ENCODE peak calls at places on chromosome 12, in ten cellular contexts. B is ovary, H is endothelial cell of umbilical vein, F is stomach, A is heart left ventricle, L is gastrocnemius medialis, Q is prostate gland, M is sigmoid colon, O is body of pancreas, S is spleen. G is an unnamed sample.
A peak's percentile ranks its signal among the peaks of the same experiment; 100 is the strongest.

GRCh38 chr12:26798013-26798412 is 35.0 kb downstream of the ITPR2 start:
- DNase-seq in B (no peak), H (no peak), F (no peak), A (no peak), L (no peak), Q (no peak), M (no peak), O (no peak), S (no peak), G (peak; percentile 19)

GRCh38 chr12:28114488-28114887 is 75.8 kb upstream of the CCDC91 start:
- DNase-seq in B (no peak), H (no peak), F (no peak), A (no peak), L (no peak), Q (no peak), M (no peak), O (no peak), S (no peak), G (no peak)

GRCh38 chr12:107435520-107435919 is 250.1 kb upstream of the PWP1 start:
- DNase-seq in B (no peak), H (peak; percentile 4), F (no peak), A (no peak), L (no peak), Q (no peak), M (no peak), O (no peak), S (no peak), G (no peak)

GRCh38 chr12:4962539-4963486 is 53.1 kb downstream of the KCNA1 start:
- DNase-seq in B (no peak), H (no peak), F (no peak), A (no peak), L (no peak), Q (no peak), M (no peak), O (no peak), S (no peak), G (no peak)

GRCh38 chr12:92297932-92298681 is 152.5 kb upstream of the BTG1 start:
- DNase-seq in B (no peak), H (no peak), F (no peak), A (no peak), L (peak; percentile 17), Q (no peak), M (no peak), O (peak; percentile 19), S (no peak), G (no peak)

GRCh38 chr12:15982471-15982870 is 71.3 kb downstream of the DERA start:
- DNase-seq in B (no peak), H (peak; percentile 63), F (no peak), A (no peak), L (no peak), Q (no peak), M (no peak), O (no peak), S (no peak), G (no peak)

GRCh38 chr12:65495233-65495632 is 216.8 kb downstream of the MSRB3 start:
- DNase-seq in B (no peak), H (no peak), F (no peak), A (no peak), L (no peak), Q (no peak), M (no peak), O (no peak), S (no peak), G (no peak)

GRCh38 chr12:56872366-56872765 is 61.8 kb downstream of the SDR9C7 start:
- DNase-seq in B (no peak), H (no peak), F (no peak), A (no peak), L (no peak), Q (no peak), M (no peak), O (no peak), S (no peak), G (no peak)

DNA sequence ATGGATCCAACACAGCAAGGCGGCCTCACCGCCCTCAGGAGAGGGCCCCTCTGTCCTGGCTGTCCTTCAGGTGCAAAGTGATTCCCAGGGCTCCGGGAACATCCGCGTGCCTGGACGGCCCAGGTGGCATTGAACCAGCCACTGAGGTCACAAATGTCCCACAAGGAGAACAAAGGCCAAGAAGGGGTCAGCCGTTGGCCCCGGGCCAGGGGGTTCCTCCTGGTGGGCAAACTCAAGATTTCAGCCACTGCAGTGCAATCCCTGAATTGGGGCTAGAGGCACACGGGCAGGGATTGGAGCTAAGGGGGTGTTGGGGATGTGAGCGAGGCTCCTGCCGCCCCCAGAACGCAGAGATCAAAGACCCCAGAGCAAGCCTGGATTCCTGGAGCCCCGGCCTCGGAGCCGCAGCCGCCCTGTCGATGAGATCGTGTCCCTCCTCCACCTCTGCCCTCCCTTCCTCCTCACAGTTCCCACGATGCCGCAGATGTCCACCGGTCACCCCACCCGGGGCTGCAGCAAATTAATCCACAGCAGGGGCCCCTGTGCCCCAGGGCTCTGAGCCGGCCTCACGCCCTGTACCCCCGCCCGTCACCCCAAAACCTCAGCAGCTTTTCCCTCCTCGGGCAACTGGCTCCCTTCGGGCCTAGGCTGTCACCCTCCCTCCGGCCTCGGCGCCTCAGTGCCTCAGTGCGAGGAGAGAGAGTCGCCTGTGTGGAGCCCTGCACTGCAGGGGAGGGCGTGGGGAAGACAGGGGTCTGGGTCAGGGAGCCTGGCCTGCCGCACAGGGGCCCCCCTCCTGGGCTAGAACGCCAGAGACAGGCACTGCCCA is 56.7 kb upstream of the GALNT9 start:
- DNase-seq in B (no peak), H (no peak), F (no peak), A (no peak), L (no peak), Q (no peak), M (peak; percentile 47), O (no peak), S (peak; percentile 65), G (no peak)
- TF ChIP-seq CTCF in B (no peak), H (no peak), F (no peak), A (no peak), L (no peak), Q (no peak), M (no peak), O (no peak), S (no peak), G (no peak)

GRCh38 chr12:14557966-14558365 is 9.7 kb downstream of the PLBD1 start:
- DNase-seq in B (no peak), H (no peak), F (no peak), A (no peak), L (no peak), Q (no peak), M (no peak), O (no peak), S (no peak), G (no peak)

GRCh38 chr12:14558377-14559051 is 9.2 kb downstream of the PLBD1 start:
- DNase-seq in B (no peak), H (no peak), F (no peak), A (no peak), L (no peak), Q (no peak), M (no peak), O (no peak), S (no peak), G (no peak)

GRCh38 chr12:14548609-14549008 is 19.1 kb downstream of the PLBD1 start:
- DNase-seq in B (no peak), H (no peak), F (no peak), A (no peak), L (no peak), Q (no peak), M (no peak), O (no peak), S (no peak), G (no peak)

DNA sequence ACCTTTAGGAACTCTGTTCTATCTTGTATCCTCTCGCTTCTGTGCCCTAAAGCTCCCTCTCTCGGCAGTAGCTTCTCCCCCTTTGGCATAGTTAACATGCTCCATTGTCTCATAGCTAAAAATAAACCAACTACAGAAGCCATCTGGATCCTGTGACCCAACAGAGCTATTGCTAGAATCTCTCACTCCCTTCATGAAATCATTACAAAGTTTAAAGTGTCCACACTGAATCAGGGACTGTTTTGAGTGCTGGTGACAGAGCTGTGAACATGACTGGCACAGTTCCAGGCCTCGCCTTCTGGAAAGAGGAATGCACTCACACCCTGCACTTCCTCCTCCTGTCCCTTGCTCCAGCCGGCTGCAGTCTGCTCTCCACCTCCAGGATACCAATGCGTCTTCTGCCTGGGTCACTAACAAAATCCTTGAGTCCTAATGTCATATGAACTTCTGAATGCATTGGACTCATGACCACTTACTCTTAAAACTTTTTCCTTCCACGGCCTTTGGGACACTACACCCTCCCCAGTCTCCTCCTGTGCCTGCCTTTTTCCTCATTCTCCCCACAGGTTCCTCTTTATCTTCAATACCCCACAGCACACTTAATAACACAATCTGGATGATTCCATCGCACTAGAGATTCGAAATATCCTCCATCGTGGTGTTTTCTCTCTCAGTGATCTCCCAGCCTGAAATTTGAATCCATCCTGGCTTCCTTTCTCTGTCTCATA is 13.2 kb downstream of the PLBD1 start:
- DNase-seq in B (no peak), H (no peak), F (peak; percentile 92), A (peak; percentile 88), L (peak; percentile 82), Q (peak; percentile 73), M (peak; percentile 87), O (peak; percentile 90), S (peak; percentile 84), G (peak; percentile 96)
- TF ChIP-seq POLR2A in B (no peak), H (no peak), F (no peak), A (no peak), L (no peak), Q (no peak), M (no peak), O (no peak), S (no peak), G (no peak)

GRCh38 chr12:53499261-53500118 is at the start of gene MAP3K12:
- DNase-seq in B (peak; percentile 81), H (peak; percentile 46), F (peak; percentile 48), A (peak; percentile 77), L (peak; percentile 56), Q (no peak), M (peak; percentile 89), O (peak; percentile 48), S (peak; percentile 92), G (peak; percentile 62)
- TF ChIP-seq CTCF in B (no peak), H (no peak), F (no peak), A (no peak), L (no peak), Q (no peak), M (no peak), O (no peak), S (no peak), G (no peak)

GRCh38 chr12:89350260-89350659 is 2.0 kb downstream of the DUSP6 start:
- DNase-seq in B (no peak), H (peak; percentile 25), F (no peak), A (no peak), L (no peak), Q (no peak), M (no peak), O (no peak), S (no peak), G (no peak)

GRCh38 chr12:89352242-89352491 is 134 bp downstream of the DUSP6 start:
- DNase-seq in B (no peak), H (no peak), F (no peak), A (no peak), L (no peak), Q (no peak), M (no peak), O (no peak), S (no peak), G (no peak)

GRCh38 chr12:89351489-89352241 is 636 bp downstream of the DUSP6 start:
- DNase-seq in B (peak; percentile 48), H (no peak), F (peak; percentile 47), A (peak; percentile 29), L (no peak), Q (peak; percentile 13), M (peak; percentile 71), O (peak; percentile 54), S (peak; percentile 93), G (peak; percentile 70)

GRCh38 chr12:89349814-89350213 is 2.5 kb downstream of the DUSP6 start:
- DNase-seq in B (no peak), H (peak; percentile 76), F (no peak), A (peak; percentile 60), L (no peak), Q (peak; percentile 53), M (peak; percentile 78), O (peak; percentile 57), S (no peak), G (peak; percentile 18)

DNA sequence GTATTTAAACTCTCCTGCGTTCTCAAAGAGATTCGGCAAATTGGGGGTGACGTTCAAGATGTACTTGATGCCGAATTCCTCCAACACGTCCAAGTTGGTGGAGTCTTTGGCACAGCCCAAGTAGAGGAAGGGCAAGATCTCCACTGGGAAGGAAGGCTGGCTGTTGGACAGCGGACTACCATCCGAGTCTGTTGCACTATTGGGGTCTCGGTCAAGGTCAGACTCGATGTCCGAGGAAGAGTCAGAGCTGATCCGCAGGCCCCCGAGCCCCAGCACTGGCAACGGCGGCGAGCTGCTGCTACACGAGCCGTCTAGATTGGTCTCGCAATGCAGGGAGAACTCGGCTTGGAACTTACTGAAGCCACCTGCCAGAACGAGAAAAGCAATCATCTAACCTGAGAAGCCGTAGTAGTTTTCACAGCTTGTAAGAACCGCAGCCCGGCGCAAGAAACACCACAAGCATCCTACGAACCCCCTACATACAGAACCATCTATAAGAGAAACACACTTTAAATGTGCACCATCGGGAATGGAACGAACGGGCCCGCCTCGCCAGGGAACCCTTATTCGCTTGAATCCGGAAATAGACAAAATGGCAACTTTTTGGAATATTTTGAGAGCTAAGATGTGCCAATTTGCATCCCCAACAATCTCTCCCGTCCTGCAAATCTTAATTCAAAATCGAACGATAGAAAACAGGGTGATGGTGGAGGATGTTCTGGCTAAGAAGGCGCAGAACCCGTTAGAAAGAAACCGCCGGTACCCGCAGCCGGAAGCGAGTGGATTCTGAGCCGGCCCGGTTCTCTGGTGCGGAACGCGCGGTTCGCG is 1.4 kb downstream of the DUSP6 start:
- DNase-seq in B (no peak), H (peak; percentile 45), F (no peak), A (no peak), L (no peak), Q (no peak), M (peak; percentile 69), O (peak; percentile 33), S (peak; percentile 86), G (peak; percentile 15)
- TF ChIP-seq POLR2A in B (no peak), H (peak; percentile 36), F (no peak), A (no peak), L (no peak), Q (no peak), M (no peak), O (no peak), S (peak; percentile 3), G (no peak)